ENCODE peak calls at places on chromosomes 1 and 21, in ten cellular contexts. L, X, Z, T, U, E, Q, Y, S and I are unnamed samples.

GRCh38 chr1:78468511-78468910 is 22.3 kb upstream of the PTGFR start:
- DNase-seq in L (no peak), X (no peak), Z (no peak), T (no peak), U (no peak), E (no peak), Q (no peak), Y (no peak), S (no peak), I (no peak)

GRCh38 chr1:204417231-204417997 is 5.8 kb upstream of the PPP1R15B start:
- DNase-seq in L (peak), X (no peak), Z (peak), T (peak), U (peak), E (peak), Q (peak), Y (no peak), S (peak), I (no peak)

GRCh38 chr1:27398405-27399149 is 6.2 kb downstream of the GPR3 start:
- DNase-seq in L (no peak), X (no peak), Z (no peak), T (no peak), U (no peak), E (no peak), Q (no peak), Y (no peak), S (no peak), I (no peak)

GRCh38 chr1:6491480-6491962 is at the start of gene PLEKHG5:
- DNase-seq in L (peak), X (no peak), Z (peak), T (no peak), U (peak), E (no peak), Q (peak), Y (no peak), S (peak), I (no peak)

GRCh38 chr1:34412597-34413392 is 236.1 kb downstream of the C1orf94 start:
- DNase-seq in L (no peak), X (no peak), Z (no peak), T (no peak), U (no peak), E (no peak), Q (no peak), Y (no peak), S (no peak), I (no peak)

GRCh38 chr1:205571747-205572146 is 60.1 kb downstream of the ELK4 start:
- DNase-seq in L (no peak), X (no peak), Z (no peak), T (no peak), U (no peak), E (no peak), Q (no peak), Y (no peak), S (no peak), I (no peak)

GRCh38 chr21:14241322-14241721 is 25.4 kb downstream of the RBM11 start:
- DNase-seq in L (no peak), X (no peak), Z (no peak), T (no peak), U (no peak), E (no peak), Q (no peak), Y (no peak), S (no peak), I (no peak)

GRCh38 chr1:61254629-61255323 is 172.4 kb downstream of the NFIA start:
- DNase-seq in L (peak), X (peak), Z (no peak), T (no peak), U (peak), E (no peak), Q (no peak), Y (no peak), S (peak), I (no peak)

GRCh38 chr21:39681845-39682244 is 63.1 kb upstream of the IGSF5 start:
- DNase-seq in L (peak), X (no peak), Z (peak), T (no peak), U (peak), E (no peak), Q (no peak), Y (no peak), S (peak), I (no peak)

GRCh38 chr1:240567066-240567465 is 44.9 kb downstream of the GREM2 start:
- DNase-seq in L (no peak), X (no peak), Z (no peak), T (no peak), U (no peak), E (no peak), Q (no peak), Y (no peak), S (no peak), I (no peak)

GRCh38 chr1:1000357-1001056 is 610 bp upstream of the HES4 start:
- DNase-seq in L (peak), X (peak), Z (peak), T (peak), U (peak), E (peak), Q (peak), Y (peak), S (peak), I (peak)

GRCh38 chr1:8421721-8422120 is 103.8 kb downstream of the SLC45A1 start:
- DNase-seq in L (peak), X (peak), Z (no peak), T (no peak), U (peak), E (no peak), Q (no peak), Y (no peak), S (no peak), I (no peak)

DNA sequence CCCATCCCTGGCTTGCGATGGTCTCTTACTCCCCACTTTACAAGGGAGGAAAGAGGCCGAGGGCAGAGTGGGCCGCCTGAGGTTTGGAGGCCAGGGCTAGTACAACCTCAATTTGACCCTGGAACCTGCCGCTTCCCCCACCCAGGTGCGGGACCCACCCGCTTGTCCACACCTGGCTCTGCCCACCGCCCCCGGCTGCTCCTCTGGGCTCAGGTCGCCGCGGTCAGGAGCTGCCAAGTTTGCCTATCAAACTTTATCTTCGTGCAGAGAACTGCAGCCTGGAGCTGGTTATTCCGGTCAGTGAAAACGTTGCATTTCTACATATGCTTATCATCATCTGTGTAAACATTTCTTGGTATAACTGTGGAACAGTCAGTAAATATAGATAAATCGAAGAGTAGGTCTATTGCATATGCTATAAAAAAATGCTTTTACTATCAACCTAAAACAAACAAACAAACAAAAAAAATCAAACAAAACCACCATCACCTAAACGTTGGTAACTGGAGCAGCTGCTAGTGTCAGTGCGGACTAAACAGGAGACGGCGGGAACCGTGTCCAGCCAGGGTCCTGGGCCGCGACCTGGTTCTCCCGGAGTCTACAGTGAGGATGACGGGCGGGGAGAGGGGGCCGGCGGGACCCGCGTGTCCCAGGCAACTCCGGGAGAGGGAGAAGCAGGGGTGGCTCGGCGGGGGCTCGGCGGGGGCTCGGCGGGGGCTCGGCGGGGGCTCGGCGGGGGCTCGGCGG is 906 bp upstream of the ADARB1 start:
- DNase-seq in L (peak), X (no peak), Z (no peak), T (no peak), U (peak), E (peak), Q (no peak), Y (no peak), S (peak), I (no peak)
- H3K27ac ChIP-seq in L (peak), X (peak), Z (no peak), T (peak), U (peak), E (peak), Q (peak), Y (peak), S (no peak), I (peak)

GRCh38 chr1:54922921-54923421 is 36.0 kb upstream of the DHCR24 start:
- DNase-seq in L (peak), X (no peak), Z (peak), T (no peak), U (no peak), E (no peak), Q (no peak), Y (no peak), S (no peak), I (no peak)
- TF ChIP-seq CTCF in L (no peak), X (no peak), Z (no peak), T (no peak), U (no peak), E (no peak), Q (no peak), Y (no peak), S (no peak), I (no peak)

GRCh38 chr1:104120488-104120887 is 370.8 kb downstream of the AMY1C start:
- DNase-seq in L (no peak), X (no peak), Z (no peak), T (no peak), U (no peak), E (no peak), Q (no peak), Y (no peak), S (no peak), I (no peak)
- H3K4me3 ChIP-seq in L (no peak), X (no peak), Z (no peak), T (no peak), U (no peak), E (no peak), Q (no peak), Y (no peak), S (no peak), I (no peak)

GRCh38 chr1:66013371-66013770 is 220.7 kb downstream of the PDE4B start:
- DNase-seq in L (peak), X (no peak), Z (no peak), T (no peak), U (no peak), E (no peak), Q (no peak), Y (no peak), S (peak), I (no peak)
- H3K27ac ChIP-seq in L (no peak), X (no peak), Z (no peak), T (no peak), U (no peak), E (no peak), Q (no peak), Y (no peak), S (no peak), I (no peak)

DNA sequence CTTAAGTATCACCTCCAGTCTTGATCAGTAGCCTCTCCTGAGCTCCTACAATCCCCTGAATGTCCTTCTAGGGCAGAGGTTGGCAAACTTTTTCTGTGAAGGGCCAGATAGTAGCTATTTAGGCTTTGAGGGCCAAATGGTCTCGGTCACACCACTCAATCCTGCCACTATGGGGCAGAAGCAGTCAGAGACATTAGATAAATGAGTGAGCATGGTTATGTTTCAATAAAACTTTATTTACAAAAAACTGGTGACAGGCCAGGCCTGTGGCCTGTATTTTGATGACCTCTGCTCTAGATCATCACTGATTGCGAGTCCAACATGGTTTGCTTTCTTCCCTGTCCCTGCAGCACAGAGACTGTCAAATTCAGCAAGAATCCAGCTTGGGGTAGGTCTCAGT is 36.3 kb downstream of the LRP8 start:
- DNase-seq in L (no peak), X (no peak), Z (no peak), T (no peak), U (no peak), E (peak), Q (no peak), Y (no peak), S (no peak), I (no peak)
- TF ChIP-seq CTCF in L (no peak), X (no peak), Z (no peak), T (no peak), U (peak), E (peak), Q (peak), Y (no peak), S (peak), I (no peak)

GRCh38 chr1:184050631-184051030 is 899 bp upstream of the TSEN15 start:
- DNase-seq in L (peak), X (no peak), Z (no peak), T (no peak), U (no peak), E (no peak), Q (no peak), Y (no peak), S (peak), I (no peak)
- H3K4me3 ChIP-seq in L (peak), X (peak), Z (peak), T (peak), U (peak), E (peak), Q (peak), Y (no peak), S (peak), I (no peak)

DNA sequence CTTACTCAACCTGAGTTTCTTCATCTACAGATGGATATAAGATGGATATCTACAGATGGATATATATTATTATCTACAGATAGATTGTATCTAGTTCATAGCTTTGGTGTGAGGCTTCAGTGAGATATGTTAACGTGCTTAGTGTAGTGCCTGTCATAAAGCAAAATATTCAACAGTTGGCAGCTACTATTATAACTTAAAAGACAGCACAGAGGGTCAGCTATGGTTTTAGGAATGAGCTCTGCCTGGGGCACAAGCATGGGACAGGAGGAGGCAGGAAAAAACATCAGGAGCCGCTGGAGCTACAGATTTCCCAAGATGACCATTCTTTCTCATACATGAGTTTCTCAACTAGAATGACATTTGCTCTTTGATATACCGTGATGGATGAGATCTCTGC is 1.3 kb upstream of the CYB5R1 start:
- DNase-seq in L (no peak), X (no peak), Z (no peak), T (no peak), U (no peak), E (no peak), Q (no peak), Y (no peak), S (no peak), I (no peak)
- H3K27ac ChIP-seq in L (no peak), X (peak), Z (no peak), T (peak), U (no peak), E (no peak), Q (no peak), Y (peak), S (no peak), I (peak)

DNA sequence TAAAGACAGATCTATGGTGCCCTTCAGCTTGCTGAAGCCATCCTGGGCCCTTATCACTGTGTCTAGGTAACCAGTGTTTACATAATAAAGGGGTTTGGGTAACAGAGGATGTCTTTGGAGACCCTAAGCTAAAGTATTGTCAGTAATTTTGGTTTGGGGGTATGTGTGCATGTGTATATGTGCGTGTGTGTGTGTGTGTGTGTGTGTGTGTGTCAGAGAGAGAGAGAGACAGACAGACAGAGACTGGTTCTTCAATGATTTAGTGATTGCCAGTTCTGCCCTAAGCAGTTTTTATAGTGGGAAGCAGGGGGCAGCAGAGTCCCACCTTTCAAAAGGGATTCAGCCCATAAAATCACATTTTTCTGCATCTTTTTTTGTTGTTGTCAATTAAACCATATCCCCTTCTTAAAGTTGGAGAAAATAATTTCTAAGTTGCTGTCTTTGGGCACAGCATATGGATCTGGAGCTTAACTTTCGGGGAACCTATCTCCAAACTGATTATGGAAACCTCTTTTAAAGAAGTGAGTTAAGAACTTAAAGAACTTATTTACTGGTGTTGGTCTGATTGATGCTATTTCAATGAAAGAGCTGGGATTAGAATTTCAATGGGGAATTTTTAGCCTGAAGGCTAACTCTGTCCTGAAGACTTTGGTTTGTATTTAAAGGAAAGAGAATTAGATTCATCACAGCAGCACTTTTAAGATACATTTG is 51.1 kb downstream of the ZNF326 start:
- DNase-seq in L (peak), X (no peak), Z (no peak), T (no peak), U (peak), E (peak), Q (peak), Y (no peak), S (peak), I (no peak)
- TF ChIP-seq CTCF in L (peak), X (peak), Z (peak), T (peak), U (peak), E (peak), Q (peak), Y (no peak), S (peak), I (peak)